ENCODE peak calls at places on chromosomes 1 and 21, in five cellular contexts. One of them, this sample, is unnamed.

GRCh38 chr1:44040418-44040817 is 9.2 kb upstream of the SLC6A9 start:
- DNase-seq in K562: no peak
- DNase-seq in HCT116: no peak
- DNase-seq in GM12878: no peak
- DNase-seq in SK-N-SH: no peak
- DNase-seq in this sample: no peak

GRCh38 chr1:53145942-53146708 is 3.7 kb upstream of the SLC1A7 start:
- DNase-seq in K562: peak
- DNase-seq in HCT116: peak
- DNase-seq in GM12878: no peak
- DNase-seq in SK-N-SH: peak
- DNase-seq in this sample: no peak

GRCh38 chr1:224454337-224455055 is 19.9 kb upstream of the WDR26 start:
- DNase-seq in K562: no peak
- DNase-seq in HCT116: no peak
- DNase-seq in GM12878: no peak
- DNase-seq in SK-N-SH: no peak
- DNase-seq in this sample: peak

GRCh38 chr1:87867631-87868030 is 539.0 kb downstream of the LMO4 start:
- DNase-seq in K562: no peak
- DNase-seq in HCT116: no peak
- DNase-seq in GM12878: no peak
- DNase-seq in SK-N-SH: no peak
- DNase-seq in this sample: no peak

GRCh38 chr1:46596036-46596435 is 8.0 kb downstream of the MKNK1 start:
- DNase-seq in K562: no peak
- DNase-seq in HCT116: no peak
- DNase-seq in GM12878: no peak
- DNase-seq in SK-N-SH: no peak
- DNase-seq in this sample: no peak

GRCh38 chr1:206415913-206416312 is 54.4 kb upstream of the IKBKE start:
- DNase-seq in K562: no peak
- DNase-seq in HCT116: no peak
- DNase-seq in GM12878: no peak
- DNase-seq in SK-N-SH: no peak
- DNase-seq in this sample: no peak

GRCh38 chr1:222420621-222421020 is 127.3 kb downstream of the HHIPL2 start:
- DNase-seq in K562: no peak
- DNase-seq in HCT116: no peak
- DNase-seq in GM12878: no peak
- DNase-seq in SK-N-SH: no peak
- DNase-seq in this sample: no peak

GRCh38 chr1:117128323-117129079 is 7.0 kb upstream of the TRIM45 start:
- DNase-seq in K562: no peak
- DNase-seq in HCT116: peak
- DNase-seq in GM12878: no peak
- DNase-seq in SK-N-SH: peak
- DNase-seq in this sample: peak

GRCh38 chr1:227945891-227946623 is 1.7 kb downstream of the WNT9A start:
- DNase-seq in K562: peak
- DNase-seq in HCT116: peak
- DNase-seq in GM12878: no peak
- DNase-seq in SK-N-SH: peak
- DNase-seq in this sample: peak

GRCh38 chr21:14862794-14863720 is 201.7 kb downstream of the NRIP1 start:
- DNase-seq in K562: no peak
- DNase-seq in HCT116: no peak
- DNase-seq in GM12878: no peak
- DNase-seq in SK-N-SH: no peak
- DNase-seq in this sample: peak

GRCh38 chr1:172107261-172107820 is 266.0 kb downstream of the DNM3 start:
- DNase-seq in K562: no peak
- DNase-seq in HCT116: no peak
- DNase-seq in GM12878: no peak
- DNase-seq in SK-N-SH: peak
- DNase-seq in this sample: peak

GRCh38 chr1:205700865-205701401 is 20.6 kb upstream of the SLC45A3 start:
- DNase-seq in K562: no peak
- DNase-seq in HCT116: no peak
- DNase-seq in GM12878: no peak
- DNase-seq in SK-N-SH: no peak
- DNase-seq in this sample: no peak

GRCh38 chr1:10387611-10388386 is 11.1 kb upstream of the PGD start:
- DNase-seq in K562: no peak
- DNase-seq in HCT116: no peak
- DNase-seq in GM12878: peak
- DNase-seq in SK-N-SH: no peak
- DNase-seq in this sample: peak

GRCh38 chr1:10225573-10225972 is 15.2 kb downstream of the KIF1B start:
- DNase-seq in K562: no peak
- DNase-seq in HCT116: no peak
- DNase-seq in GM12878: no peak
- DNase-seq in SK-N-SH: no peak
- DNase-seq in this sample: no peak

GRCh38 chr1:90190523-90190922 is 195.6 kb downstream of the ZNF326 start:
- DNase-seq in K562: no peak
- DNase-seq in HCT116: no peak
- DNase-seq in GM12878: no peak
- DNase-seq in SK-N-SH: no peak
- DNase-seq in this sample: no peak

GRCh38 chr1:16644179-16645043 is 22.3 kb downstream of the RNU1-3 start:
- DNase-seq in K562: peak
- DNase-seq in HCT116: peak
- DNase-seq in GM12878: peak
- DNase-seq in SK-N-SH: peak
- DNase-seq in this sample: peak

GRCh38 chr1:24949331-24949881 is 19.3 kb upstream of the RUNX3 start:
- DNase-seq in K562: no peak
- DNase-seq in HCT116: no peak
- DNase-seq in GM12878: no peak
- DNase-seq in SK-N-SH: no peak
- DNase-seq in this sample: no peak

GRCh38 chr1:208280184-208280583 is 36.0 kb upstream of the PLXNA2 start:
- DNase-seq in K562: no peak
- DNase-seq in HCT116: no peak
- DNase-seq in GM12878: no peak
- DNase-seq in SK-N-SH: no peak
- DNase-seq in this sample: no peak

GRCh38 chr1:29708818-29709710 is 472.7 kb downstream of the PTPRU start:
- DNase-seq in K562: no peak
- DNase-seq in HCT116: no peak
- DNase-seq in GM12878: no peak
- DNase-seq in SK-N-SH: peak
- DNase-seq in this sample: no peak

DNA sequence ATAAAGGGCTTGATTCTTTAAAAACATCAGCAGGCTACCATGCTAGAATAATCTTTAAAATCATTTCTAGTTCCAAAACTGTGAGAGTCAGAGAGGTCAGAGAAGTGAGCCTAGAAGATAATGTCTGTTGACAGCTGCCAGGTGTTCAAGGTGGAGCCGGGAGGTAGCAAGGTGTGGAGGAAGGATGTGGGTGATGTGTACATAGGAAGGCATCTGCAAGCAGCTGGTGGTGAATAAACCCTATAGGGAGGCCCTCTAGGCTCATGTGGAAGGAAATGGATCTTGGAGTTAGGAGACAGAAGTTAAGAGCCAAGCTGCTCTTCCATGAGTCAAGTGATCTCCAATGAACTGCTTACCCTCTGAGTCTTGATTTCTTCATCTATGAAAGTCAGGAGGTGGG is 266.2 kb downstream of the RHOU start:
- DNase-seq in K562: no peak
- DNase-seq in HCT116: no peak
- DNase-seq in GM12878: no peak
- DNase-seq in SK-N-SH: no peak
- DNase-seq in this sample: no peak
- TF ChIP-seq JUND in K562: no peak
- TF ChIP-seq JUND in HCT116: no peak
- TF ChIP-seq JUND in GM12878: no peak
- TF ChIP-seq JUND in SK-N-SH: no peak
- TF ChIP-seq JUND in this sample: no peak

GRCh38 chr1:209696673-209697072 is 8.0 kb upstream of the HSD11B1 start:
- DNase-seq in K562: no peak
- DNase-seq in HCT116: no peak
- DNase-seq in GM12878: no peak
- DNase-seq in SK-N-SH: no peak
- DNase-seq in this sample: no peak

GRCh38 chr1:209689484-209689883 is 14.3 kb downstream of the G0S2 start:
- DNase-seq in K562: no peak
- DNase-seq in HCT116: no peak
- DNase-seq in GM12878: no peak
- DNase-seq in SK-N-SH: no peak
- DNase-seq in this sample: peak

GRCh38 chr1:209688746-209689234 is 13.6 kb downstream of the G0S2 start:
- DNase-seq in K562: no peak
- DNase-seq in HCT116: no peak
- DNase-seq in GM12878: no peak
- DNase-seq in SK-N-SH: no peak
- DNase-seq in this sample: no peak

GRCh38 chr1:209692296-209692695 is 12.3 kb upstream of the HSD11B1 start:
- DNase-seq in K562: no peak
- DNase-seq in HCT116: no peak
- DNase-seq in GM12878: no peak
- DNase-seq in SK-N-SH: no peak
- DNase-seq in this sample: no peak

DNA sequence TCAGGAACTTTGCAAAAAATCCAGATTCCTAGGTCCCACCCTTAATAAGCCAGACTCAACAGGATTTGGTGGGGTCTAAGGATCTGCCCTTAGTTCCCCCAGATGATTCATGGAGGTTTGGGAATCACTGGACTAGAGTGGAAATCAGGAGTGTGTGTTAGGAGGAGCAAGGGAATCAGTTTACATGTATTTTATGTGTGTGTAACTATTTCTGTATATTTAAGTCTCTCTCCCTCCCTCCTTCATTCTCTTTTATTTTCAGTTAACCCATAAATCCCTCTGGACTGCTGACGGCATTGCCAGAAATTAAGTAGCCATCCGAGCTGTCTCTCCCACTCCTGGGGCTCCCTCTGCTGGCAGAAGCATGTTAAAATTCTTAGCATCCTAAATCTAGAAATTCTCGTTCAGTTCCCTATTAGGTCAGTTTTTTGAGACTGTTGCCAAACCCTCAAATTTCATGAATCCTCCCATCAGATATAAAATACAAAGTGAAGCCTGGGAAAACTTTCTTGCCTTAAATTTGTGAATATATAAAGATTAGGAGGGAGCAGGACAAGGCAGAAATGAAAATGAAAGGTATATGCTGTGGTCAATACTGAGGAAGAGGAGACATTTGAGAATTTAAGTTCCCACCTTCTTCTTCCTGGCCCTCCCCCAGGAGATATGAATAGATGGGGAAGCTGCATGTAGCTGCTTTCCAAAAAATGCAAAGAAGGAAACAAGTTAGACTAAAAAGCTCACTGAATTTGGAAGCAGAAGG is 11.7 kb upstream of the HSD11B1 start:
- DNase-seq in K562: peak
- DNase-seq in HCT116: peak
- DNase-seq in GM12878: peak
- DNase-seq in SK-N-SH: peak
- DNase-seq in this sample: peak
- TF ChIP-seq JUND in K562: peak
- TF ChIP-seq JUND in HCT116: no peak
- TF ChIP-seq JUND in GM12878: no peak
- TF ChIP-seq JUND in SK-N-SH: no peak
- TF ChIP-seq JUND in this sample: no peak

DNA sequence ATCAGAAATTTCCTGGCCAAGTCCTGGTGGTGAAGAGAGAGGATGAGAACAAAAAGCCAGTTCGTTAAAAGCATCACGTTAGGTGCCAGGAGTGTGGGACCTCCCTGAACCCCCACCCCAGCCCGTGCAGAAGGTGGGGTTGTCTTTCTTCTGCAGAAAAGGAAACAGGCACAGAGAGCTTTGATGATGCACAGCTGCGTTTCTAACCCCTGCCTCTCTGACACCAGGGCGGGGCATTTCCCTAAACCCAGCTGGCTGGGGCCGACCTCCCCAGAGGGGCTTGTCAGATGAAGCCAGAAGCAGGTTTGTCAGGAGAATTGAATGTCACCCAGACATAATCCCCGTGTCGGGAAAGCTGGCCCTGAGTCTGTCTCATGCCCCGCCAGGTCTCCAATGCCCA is 189.3 kb upstream of the EDN2 start:
- DNase-seq in K562: no peak
- DNase-seq in HCT116: no peak
- DNase-seq in GM12878: no peak
- DNase-seq in SK-N-SH: no peak
- DNase-seq in this sample: no peak
- TF ChIP-seq JUND in K562: no peak
- TF ChIP-seq JUND in HCT116: no peak
- TF ChIP-seq JUND in GM12878: no peak
- TF ChIP-seq JUND in SK-N-SH: no peak
- TF ChIP-seq JUND in this sample: no peak

GRCh38 chr1:162171078-162171477 is 101.6 kb downstream of the NOS1AP start:
- DNase-seq in K562: no peak
- DNase-seq in HCT116: no peak
- DNase-seq in GM12878: no peak
- DNase-seq in SK-N-SH: no peak
- DNase-seq in this sample: no peak
- TF ChIP-seq JUND in K562: no peak
- TF ChIP-seq JUND in HCT116: no peak
- TF ChIP-seq JUND in GM12878: no peak
- TF ChIP-seq JUND in SK-N-SH: no peak
- TF ChIP-seq JUND in this sample: no peak